ENCODE peak calls at places on chromosomes 16 and 17, in nine cellular contexts. One of them, this sample, is unnamed.

GRCh38 chr17:31491794-31492171 is 100.3 kb downstream of the RAB11FIP4 start:
- DNase-seq in H54: no peak
- DNase-seq in neural progenitor cell: no peak
- DNase-seq in IMR-90: no peak
- DNase-seq in tibial artery: no peak
- DNase-seq in keratinocyte: peak
- DNase-seq in cardiac septum: no peak
- DNase-seq in HepG2: no peak
- DNase-seq in AG20443: no peak
- DNase-seq in this sample: no peak

GRCh38 chr16:70702624-70703023 is 16.8 kb upstream of the MTSS2 start:
- DNase-seq in H54: no peak
- DNase-seq in neural progenitor cell: no peak
- DNase-seq in IMR-90: no peak
- DNase-seq in tibial artery: no peak
- DNase-seq in keratinocyte: no peak
- DNase-seq in cardiac septum: no peak
- DNase-seq in HepG2: no peak
- DNase-seq in AG20443: no peak
- DNase-seq in this sample: no peak

GRCh38 chr17:73393962-73394361 is 82.2 kb upstream of the CDC42EP4 start:
- DNase-seq in H54: peak
- DNase-seq in neural progenitor cell: no peak
- DNase-seq in IMR-90: peak
- DNase-seq in tibial artery: no peak
- DNase-seq in keratinocyte: no peak
- DNase-seq in cardiac septum: no peak
- DNase-seq in HepG2: peak
- DNase-seq in AG20443: no peak
- DNase-seq in this sample: peak

GRCh38 chr17:17792551-17793377 is 44.0 kb downstream of the SREBF1 start:
- DNase-seq in H54: no peak
- DNase-seq in neural progenitor cell: peak
- DNase-seq in IMR-90: peak
- DNase-seq in tibial artery: no peak
- DNase-seq in keratinocyte: no peak
- DNase-seq in cardiac septum: no peak
- DNase-seq in HepG2: no peak
- DNase-seq in AG20443: no peak
- DNase-seq in this sample: peak

GRCh38 chr16:12899529-12900168 is 1.7 kb upstream of the SHISA9 start:
- DNase-seq in H54: no peak
- DNase-seq in neural progenitor cell: peak
- DNase-seq in IMR-90: no peak
- DNase-seq in tibial artery: no peak
- DNase-seq in keratinocyte: no peak
- DNase-seq in cardiac septum: no peak
- DNase-seq in HepG2: no peak
- DNase-seq in AG20443: no peak
- DNase-seq in this sample: no peak

GRCh38 chr16:66541388-66542360 is 8.2 kb downstream of the TK2 start:
- DNase-seq in H54: no peak
- DNase-seq in neural progenitor cell: no peak
- DNase-seq in IMR-90: no peak
- DNase-seq in tibial artery: no peak
- DNase-seq in keratinocyte: no peak
- DNase-seq in cardiac septum: no peak
- DNase-seq in HepG2: no peak
- DNase-seq in AG20443: no peak
- DNase-seq in this sample: no peak

GRCh38 chr17:31414590-31414918 is 23.1 kb downstream of the RAB11FIP4 start:
- DNase-seq in H54: no peak
- DNase-seq in neural progenitor cell: no peak
- DNase-seq in IMR-90: no peak
- DNase-seq in tibial artery: no peak
- DNase-seq in keratinocyte: no peak
- DNase-seq in cardiac septum: no peak
- DNase-seq in HepG2: no peak
- DNase-seq in AG20443: no peak
- DNase-seq in this sample: no peak

GRCh38 chr17:53033297-53033696 is 789.4 kb upstream of the KIF2B start:
- DNase-seq in H54: no peak
- DNase-seq in neural progenitor cell: no peak
- DNase-seq in IMR-90: no peak
- DNase-seq in tibial artery: no peak
- DNase-seq in keratinocyte: no peak
- DNase-seq in cardiac septum: no peak
- DNase-seq in HepG2: peak
- DNase-seq in AG20443: no peak
- DNase-seq in this sample: no peak

GRCh38 chr17:57370051-57370581 is 113.8 kb downstream of the MSI2 start:
- DNase-seq in H54: peak
- DNase-seq in neural progenitor cell: peak
- DNase-seq in IMR-90: peak
- DNase-seq in tibial artery: no peak
- DNase-seq in keratinocyte: peak
- DNase-seq in cardiac septum: no peak
- DNase-seq in HepG2: peak
- DNase-seq in AG20443: peak
- DNase-seq in this sample: peak

GRCh38 chr17:77425791-77426641 is 285.2 kb downstream of the SEC14L1 start:
- DNase-seq in H54: peak
- DNase-seq in neural progenitor cell: peak
- DNase-seq in IMR-90: peak
- DNase-seq in tibial artery: peak
- DNase-seq in keratinocyte: no peak
- DNase-seq in cardiac septum: peak
- DNase-seq in HepG2: no peak
- DNase-seq in AG20443: peak
- DNase-seq in this sample: peak

GRCh38 chr17:55420776-55421178 is 858 bp downstream of the MMD start:
- DNase-seq in H54: no peak
- DNase-seq in neural progenitor cell: peak
- DNase-seq in IMR-90: no peak
- DNase-seq in tibial artery: peak
- DNase-seq in keratinocyte: no peak
- DNase-seq in cardiac septum: peak
- DNase-seq in HepG2: no peak
- DNase-seq in AG20443: peak
- DNase-seq in this sample: peak

GRCh38 chr17:17729620-17730249 is 48.5 kb downstream of the RAI1 start:
- DNase-seq in H54: no peak
- DNase-seq in neural progenitor cell: peak
- DNase-seq in IMR-90: no peak
- DNase-seq in tibial artery: no peak
- DNase-seq in keratinocyte: no peak
- DNase-seq in cardiac septum: no peak
- DNase-seq in HepG2: peak
- DNase-seq in AG20443: no peak
- DNase-seq in this sample: peak

GRCh38 chr17:15380447-15380846 is 39.0 kb upstream of the TEKT3 start:
- DNase-seq in H54: no peak
- DNase-seq in neural progenitor cell: no peak
- DNase-seq in IMR-90: no peak
- DNase-seq in tibial artery: no peak
- DNase-seq in keratinocyte: no peak
- DNase-seq in cardiac septum: no peak
- DNase-seq in HepG2: no peak
- DNase-seq in AG20443: no peak
- DNase-seq in this sample: no peak

GRCh38 chr17:43536236-43537088 is 9.7 kb downstream of the ETV4 start:
- DNase-seq in H54: peak
- DNase-seq in neural progenitor cell: no peak
- DNase-seq in IMR-90: peak
- DNase-seq in tibial artery: no peak
- DNase-seq in keratinocyte: no peak
- DNase-seq in cardiac septum: no peak
- DNase-seq in HepG2: no peak
- DNase-seq in AG20443: peak
- DNase-seq in this sample: peak

GRCh38 chr17:78176548-78177025 is 8.2 kb downstream of the SYNGR2 start:
- DNase-seq in H54: no peak
- DNase-seq in neural progenitor cell: peak
- DNase-seq in IMR-90: peak
- DNase-seq in tibial artery: peak
- DNase-seq in keratinocyte: no peak
- DNase-seq in cardiac septum: peak
- DNase-seq in HepG2: no peak
- DNase-seq in AG20443: peak
- DNase-seq in this sample: peak

GRCh38 chr17:16406742-16407674 is 8.4 kb upstream of the TRPV2 start:
- DNase-seq in H54: no peak
- DNase-seq in neural progenitor cell: peak
- DNase-seq in IMR-90: no peak
- DNase-seq in tibial artery: peak
- DNase-seq in keratinocyte: no peak
- DNase-seq in cardiac septum: peak
- DNase-seq in HepG2: no peak
- DNase-seq in AG20443: peak
- DNase-seq in this sample: peak

GRCh38 chr17:80931421-80932265 is 60.0 kb upstream of the CHMP6 start:
- DNase-seq in H54: peak
- DNase-seq in neural progenitor cell: peak
- DNase-seq in IMR-90: peak
- DNase-seq in tibial artery: peak
- DNase-seq in keratinocyte: no peak
- DNase-seq in cardiac septum: no peak
- DNase-seq in HepG2: no peak
- DNase-seq in AG20443: peak
- DNase-seq in this sample: peak

GRCh38 chr17:4585203-4585939 is 1.0 kb downstream of the SMTNL2 start:
- DNase-seq in H54: no peak
- DNase-seq in neural progenitor cell: peak
- DNase-seq in IMR-90: no peak
- DNase-seq in tibial artery: no peak
- DNase-seq in keratinocyte: no peak
- DNase-seq in cardiac septum: no peak
- DNase-seq in HepG2: peak
- DNase-seq in AG20443: no peak
- DNase-seq in this sample: no peak

GRCh38 chr17:82257473-82257872 is 16.0 kb downstream of the CSNK1D start:
- DNase-seq in H54: no peak
- DNase-seq in neural progenitor cell: peak
- DNase-seq in IMR-90: no peak
- DNase-seq in tibial artery: no peak
- DNase-seq in keratinocyte: no peak
- DNase-seq in cardiac septum: no peak
- DNase-seq in HepG2: no peak
- DNase-seq in AG20443: peak
- DNase-seq in this sample: no peak

GRCh38 chr16:1098266-1098991 is 2.4 kb upstream of the C1QTNF8 start:
- DNase-seq in H54: no peak
- DNase-seq in neural progenitor cell: peak
- DNase-seq in IMR-90: no peak
- DNase-seq in tibial artery: peak
- DNase-seq in keratinocyte: no peak
- DNase-seq in cardiac septum: no peak
- DNase-seq in HepG2: no peak
- DNase-seq in AG20443: no peak
- DNase-seq in this sample: no peak

GRCh38 chr16:69522041-69522578 is 43.7 kb upstream of the NFAT5 start:
- DNase-seq in H54: no peak
- DNase-seq in neural progenitor cell: no peak
- DNase-seq in IMR-90: no peak
- DNase-seq in tibial artery: no peak
- DNase-seq in keratinocyte: no peak
- DNase-seq in cardiac septum: no peak
- DNase-seq in HepG2: no peak
- DNase-seq in AG20443: no peak
- DNase-seq in this sample: no peak

GRCh38 chr17:1577186-1577585 is 14.6 kb upstream of the PITPNA start:
- DNase-seq in H54: peak
- DNase-seq in neural progenitor cell: no peak
- DNase-seq in IMR-90: peak
- DNase-seq in tibial artery: peak
- DNase-seq in keratinocyte: no peak
- DNase-seq in cardiac septum: peak
- DNase-seq in HepG2: peak
- DNase-seq in AG20443: peak
- DNase-seq in this sample: peak

GRCh38 chr17:1188812-1189211 is 9.0 kb upstream of the ABR start:
- DNase-seq in H54: no peak
- DNase-seq in neural progenitor cell: no peak
- DNase-seq in IMR-90: peak
- DNase-seq in tibial artery: peak
- DNase-seq in keratinocyte: no peak
- DNase-seq in cardiac septum: no peak
- DNase-seq in HepG2: no peak
- DNase-seq in AG20443: peak
- DNase-seq in this sample: no peak